ENCODE peak calls at places on chromosome 13, in eight cellular contexts. L is CD8-positive, alpha-beta T cell; F is Peyer's patch; O is heart right ventricle; G is adrenal gland; N is psoas muscle; Z is stomach; T is thoracic aorta. P is an unnamed sample.

GRCh38 chr13:51148223-51148951 is 37.3 kb upstream of the C13orf42 start:
- DNase-seq in O (no peak), T (no peak), L (no peak), N (no peak), F (no peak), G (no peak), Z (no peak), P (no peak)

GRCh38 chr13:109569938-109570711 is 216.3 kb downstream of the IRS2 start:
- DNase-seq in Z (peak; percentile 44), O (no peak), T (no peak), F (peak; percentile 70), N (no peak), L (peak; percentile 52), G (no peak), P (no peak)

GRCh38 chr13:42970824-42971669 is 21.0 kb downstream of the EPSTI1 start:
- DNase-seq in T (no peak), O (no peak), L (no peak), F (peak; percentile 82), Z (peak; percentile 47), G (peak; percentile 65), N (no peak), P (no peak)

GRCh38 chr13:44576396-44577235 is 486 bp upstream of the TSC22D1 start:
- DNase-seq in L (peak; percentile 29), N (peak; percentile 35), F (peak; percentile 57), T (peak; percentile 24), O (no peak), G (no peak), Z (peak; percentile 34), P (peak; percentile 59)

GRCh38 chr13:43333176-43333575 is 309.8 kb downstream of the DNAJC15 start:
- DNase-seq in L (no peak), F (no peak), Z (no peak), T (no peak), O (no peak), N (no peak), G (no peak), P (no peak)

GRCh38 chr13:27953671-27954405 is 15.3 kb downstream of the CDX2 start:
- DNase-seq in Z (peak; percentile 88), T (no peak), O (peak; percentile 74), N (peak; percentile 71), G (peak; percentile 72), F (peak; percentile 88), L (peak; percentile 37), P (peak; percentile 77)

GRCh38 chr13:60654405-60654804 is 257.4 kb downstream of the TDRD3 start:
- DNase-seq in G (peak; percentile 74), T (no peak), L (no peak), O (peak; percentile 25), N (no peak), Z (peak; percentile 59), F (no peak), P (peak; percentile 62)

GRCh38 chr13:97142452-97142851 is 79.7 kb upstream of the MBNL2 start:
- DNase-seq in N (peak; percentile 27), T (no peak), F (peak; percentile 81), G (peak; percentile 77), O (peak; percentile 20), Z (no peak), L (no peak), P (no peak)

GRCh38 chr13:78589206-78589605 is 14.1 kb downstream of the POU4F1 start:
- DNase-seq in F (no peak), N (no peak), O (peak; percentile 56), G (no peak), L (no peak), T (no peak), Z (no peak), P (no peak)

GRCh38 chr13:77980592-77980991 is 62.0 kb upstream of the EDNRB start:
- DNase-seq in N (no peak), Z (no peak), G (no peak), T (no peak), L (no peak), O (no peak), F (no peak), P (no peak)

GRCh38 chr13:110758195-110758594 is 44.7 kb downstream of the ING1 start:
- DNase-seq in O (no peak), L (no peak), Z (no peak), T (no peak), G (no peak), N (no peak), F (no peak), P (no peak)

GRCh38 chr13:50690020-50690419 is 153.5 kb downstream of the DLEU7 start:
- DNase-seq in L (no peak), G (no peak), F (no peak), O (no peak), Z (no peak), N (no peak), T (no peak), P (no peak)

GRCh38 chr13:19927117-19927734 is 31.3 kb upstream of the ZMYM2 start:
- DNase-seq in N (no peak), F (no peak), O (no peak), L (no peak), G (no peak), T (no peak), Z (no peak), P (no peak)

GRCh38 chr13:44407891-44408290 is 34.3 kb downstream of the SERP2 start:
- DNase-seq in T (no peak), Z (no peak), O (no peak), G (no peak), F (no peak), L (no peak), N (no peak), P (no peak)

GRCh38 chr13:49679244-49679643 is 12.0 kb downstream of the EBPL start:
- DNase-seq in N (no peak), L (no peak), T (no peak), F (no peak), O (no peak), Z (peak; percentile 38), G (no peak), P (no peak)
- TF ChIP-seq CTCF in N (peak; percentile 5), L (no peak), T (no peak), F (no peak), O (no peak), Z (no peak), G (no peak), P (no peak)

GRCh38 chr13:113533441-113533840 is 42.9 kb upstream of the DCUN1D2 start:
- DNase-seq in T (no peak), L (no peak), Z (no peak), N (no peak), F (peak; percentile 34), O (no peak), G (peak; percentile 82), P (no peak)

GRCh38 chr13:113536461-113537110 is 46.1 kb upstream of the DCUN1D2 start:
- DNase-seq in O (no peak), L (no peak), G (peak; percentile 45), N (no peak), Z (no peak), F (peak; percentile 37), T (no peak), P (no peak)

GRCh38 chr13:113532156-113532806 is 41.8 kb upstream of the DCUN1D2 start:
- DNase-seq in N (no peak), T (no peak), Z (no peak), G (peak; percentile 52), O (peak; percentile 45), L (no peak), F (peak; percentile 34), P (no peak)

GRCh38 chr13:113535381-113535781 is 44.9 kb upstream of the DCUN1D2 start:
- DNase-seq in N (no peak), T (no peak), F (peak; percentile 43), Z (no peak), O (no peak), L (no peak), G (peak; percentile 29), P (peak; percentile 3)

DNA sequence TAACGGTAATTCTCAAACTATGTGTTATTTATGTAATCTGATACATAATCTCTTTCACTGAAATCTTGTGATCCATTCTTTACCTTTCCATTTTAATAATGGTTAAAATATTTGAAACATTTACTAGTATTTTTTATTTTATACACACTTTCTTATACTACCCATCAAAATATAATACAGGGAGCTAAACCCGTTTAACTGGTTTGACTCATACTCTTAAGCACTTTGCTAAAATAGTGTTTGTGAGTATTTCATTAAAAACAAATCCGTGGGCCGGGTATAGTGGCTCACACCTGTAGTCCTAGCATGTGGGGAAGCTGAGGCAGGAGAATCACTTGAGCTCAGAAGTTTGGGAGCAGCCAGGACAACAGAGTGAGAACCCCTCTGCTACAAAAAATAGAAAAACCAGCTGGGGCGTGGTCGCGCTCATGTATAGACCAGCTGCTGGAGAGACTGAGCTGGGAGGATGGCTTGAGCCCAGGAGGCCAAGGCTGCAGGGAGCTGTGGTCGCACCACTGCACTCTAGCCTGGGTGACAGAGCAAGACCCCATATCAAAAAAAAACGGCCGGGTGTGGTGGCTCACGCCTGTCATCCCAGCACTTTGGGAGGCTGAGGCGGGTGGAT is 43.8 kb upstream of the DCUN1D2 start:
- DNase-seq in G (peak; percentile 42), Z (no peak), O (no peak), L (no peak), T (no peak), N (no peak), F (peak; percentile 23), P (no peak)
- H3K4me3 ChIP-seq in G (no peak overlapping the region), Z (no peak overlapping the region), O (no peak overlapping the region), L (no peak overlapping the region), T (no peak overlapping the region), N (no peak overlapping the region), F (no peak overlapping the region), P (no peak overlapping the region)

GRCh38 chr13:55347528-55347927 is 1793.2 kb upstream of the PRR20A start:
- DNase-seq in O (no peak), T (no peak), L (no peak), G (no peak), N (no peak), Z (no peak), F (no peak), P (no peak)
- H3K27ac ChIP-seq in O (no peak overlapping the region), T (no peak overlapping the region), L (no peak overlapping the region), G (no peak overlapping the region), N (no peak overlapping the region), Z (no peak overlapping the region), F (no peak overlapping the region), P (no peak overlapping the region)

GRCh38 chr13:73231456-73231855 is 172.7 kb downstream of the KLF5 start:
- DNase-seq in Z (no peak), G (no peak), T (no peak), L (no peak), F (no peak), N (no peak), O (no peak), P (no peak)

GRCh38 chr13:73225983-73226382 is 167.2 kb downstream of the KLF5 start:
- DNase-seq in O (no peak), L (no peak), Z (no peak), G (no peak), N (no peak), T (no peak), F (no peak), P (no peak)

GRCh38 chr13:73230714-73231113 is 171.9 kb downstream of the KLF5 start:
- DNase-seq in T (no peak), N (no peak), O (no peak), G (no peak), L (peak; percentile 40), Z (no peak), F (no peak), P (no peak)

GRCh38 chr13:73224708-73225107 is 165.9 kb downstream of the KLF5 start:
- DNase-seq in Z (no peak), L (no peak), G (no peak), O (no peak), N (no peak), F (no peak), T (no peak), P (no peak)

DNA sequence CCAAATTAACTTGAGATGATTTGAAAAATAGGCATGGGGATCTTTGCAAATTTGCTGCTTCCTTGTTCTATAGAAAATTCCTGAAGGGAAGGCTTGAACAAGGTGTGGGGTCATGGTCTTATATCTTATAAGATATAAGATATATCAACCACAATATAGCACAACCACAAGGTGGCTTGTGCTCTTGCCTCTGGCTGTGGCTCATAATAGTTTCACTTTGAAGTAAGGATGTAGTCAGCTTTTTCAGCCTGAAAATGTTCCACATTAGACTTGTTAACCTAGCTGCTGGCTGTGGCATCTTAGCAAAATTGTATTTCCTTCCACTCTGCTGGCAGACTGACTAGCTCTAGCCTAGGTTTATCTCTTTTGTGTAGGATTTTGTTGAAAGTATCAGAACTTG is 169.7 kb downstream of the KLF5 start:
- DNase-seq in F (no peak), L (no peak), Z (no peak), N (no peak), G (no peak), O (no peak), T (no peak), P (no peak)
- TF ChIP-seq CTCF in F (no peak), L (no peak), Z (no peak), N (no peak), G (no peak), O (no peak), T (no peak), P (no peak)

P was measured in dorsolateral prefrontal cortex.